ENCODE peak calls at places on chromosomes 5 and 9, in eight cellular contexts. E, A, W, O, C, Q, B and I are unnamed samples.

GRCh38 chr5:163533229-163533628 is 27.8 kb downstream of the MAT2B start:
- DNase-seq in O (no peak), Q (no peak), A (no peak), W (no peak), B (no peak), C (no peak), E (no peak), I (no peak)

GRCh38 chr9:133841167-133841812 is 103.1 kb upstream of the SARDH start:
- DNase-seq in B (no peak), E (no peak), Q (no peak), W (peak), A (no peak), O (no peak), C (no peak), I (no peak)

GRCh38 chr9:131868766-131869165 is 128.9 kb upstream of the RAPGEF1 start:
- DNase-seq in B (no peak), E (no peak), Q (no peak), O (no peak), W (no peak), C (no peak), A (peak), I (no peak)

GRCh38 chr5:43121565-43122484 is 1.1 kb downstream of the ZNF131 start:
- DNase-seq in Q (peak), B (no peak), O (no peak), W (no peak), C (peak), A (peak), E (no peak), I (no peak)

GRCh38 chr5:146169076-146169475 is 13.4 kb downstream of the LARS1 start:
- DNase-seq in B (no peak), E (no peak), O (no peak), W (no peak), Q (no peak), A (no peak), C (no peak), I (no peak)

GRCh38 chr5:32092938-32093812 is 80.9 kb downstream of the GOLPH3 start:
- DNase-seq in W (no peak), Q (no peak), A (peak), C (peak), O (peak), B (peak), E (peak), I (peak)

GRCh38 chr5:101937041-101937440 is 359.0 kb downstream of the SLCO4C1 start:
- DNase-seq in E (no peak), A (no peak), W (no peak), C (no peak), B (no peak), O (no peak), Q (no peak), I (no peak)

GRCh38 chr5:135977375-135977928 is 22.7 kb upstream of the LECT2 start:
- DNase-seq in C (peak), E (no peak), O (peak), A (no peak), Q (no peak), B (peak), W (peak), I (peak)

GRCh38 chr5:65076251-65076869 is 307.6 kb downstream of the CWC27 start:
- DNase-seq in C (peak), O (peak), E (no peak), Q (no peak), A (peak), W (peak), B (no peak), I (peak)

GRCh38 chr5:15222156-15222555 is 277.8 kb upstream of the FBXL7 start:
- DNase-seq in O (no peak), A (no peak), E (no peak), W (no peak), Q (no peak), B (no peak), C (no peak), I (no peak)

GRCh38 chr9:27292646-27293045 is 4.3 kb downstream of the EQTN start:
- DNase-seq in O (no peak), A (peak), B (no peak), C (no peak), Q (no peak), W (peak), E (no peak), I (no peak)

GRCh38 chr9:93898026-93898425 is 57.1 kb downstream of the BARX1 start:
- DNase-seq in C (no peak), W (no peak), A (no peak), Q (no peak), E (no peak), B (no peak), O (no peak), I (no peak)

GRCh38 chr5:142981886-142982820 is 212.0 kb downstream of the ARHGAP26 start:
- DNase-seq in O (no peak), C (no peak), B (no peak), A (peak), E (peak), Q (no peak), W (peak), I (no peak)

GRCh38 chr5:115758356-115758755 is 58.1 kb downstream of the CDO1 start:
- DNase-seq in B (no peak), C (no peak), O (no peak), E (no peak), A (peak), Q (no peak), W (no peak), I (no peak)

GRCh38 chr5:122236270-122236669 is 75.8 kb upstream of the SNCAIP start:
- DNase-seq in A (peak), B (no peak), Q (no peak), C (no peak), O (no peak), E (no peak), W (no peak), I (no peak)

GRCh38 chr5:114412509-114413171 is 50.8 kb downstream of the KCNN2 start:
- DNase-seq in B (no peak), E (no peak), C (no peak), O (no peak), A (peak), W (no peak), Q (no peak), I (no peak)

GRCh38 chr9:123725389-123725788 is 204.5 kb downstream of the DENND1A start:
- DNase-seq in C (no peak), W (no peak), O (no peak), Q (no peak), E (peak), A (peak), B (peak), I (no peak)

GRCh38 chr5:73564644-73565165 is 734 bp downstream of the ANKRA2 start:
- DNase-seq in Q (no peak), O (peak), C (peak), A (peak), E (no peak), W (no peak), B (no peak), I (no peak)

GRCh38 chr9:113536483-113537226 is 73.1 kb downstream of the RGS3 start:
- DNase-seq in C (no peak), O (no peak), B (no peak), A (no peak), W (peak), Q (no peak), E (peak), I (no peak)

GRCh38 chr9:99807276-99807852 is 14.3 kb upstream of the NR4A3 start:
- DNase-seq in Q (no peak), C (peak), O (peak), A (peak), W (peak), E (no peak), B (no peak), I (peak)

GRCh38 chr9:77917800-77918199 is 113.8 kb downstream of the GNAQ start:
- DNase-seq in E (no peak), C (no peak), B (no peak), Q (no peak), O (no peak), W (no peak), A (no peak), I (no peak)

GRCh38 chr9:127568971-127569818 is 42.9 kb upstream of the STXBP1 start:
- DNase-seq in B (peak), Q (no peak), O (peak), A (peak), C (peak), W (peak), E (peak), I (peak)

GRCh38 chr9:120477534-120478001 is 102.4 kb downstream of the CDK5RAP2 start:
- DNase-seq in B (no peak), Q (no peak), E (peak), W (peak), A (peak), C (peak), O (peak), I (peak)

GRCh38 chr9:124349675-124350484 is 65.4 kb downstream of the PSMB7 start:
- DNase-seq in E (no peak), C (no peak), A (no peak), O (no peak), B (peak), W (no peak), Q (no peak), I (no peak)

GRCh38 chr5:73892806-73893205 is 266.8 kb downstream of the ARHGEF28 start:
- DNase-seq in E (no peak), W (no peak), A (peak), O (no peak), C (no peak), Q (no peak), B (no peak), I (no peak)

GRCh38 chr5:172303996-172304335 is 20.4 kb upstream of the UBTD2 start:
- DNase-seq in E (no peak), C (no peak), A (peak), O (no peak), Q (no peak), B (no peak), W (no peak), I (no peak)

GRCh38 chr5:14172149-14172795 is 29.1 kb downstream of the TRIO start:
- DNase-seq in W (no peak), E (no peak), C (peak), O (no peak), B (no peak), A (peak), Q (no peak), I (no peak)

GRCh38 chr5:90933298-90933697 is 374.7 kb downstream of the ADGRV1 start:
- DNase-seq in O (no peak), A (no peak), Q (no peak), W (no peak), C (no peak), E (no peak), B (no peak), I (no peak)

GRCh38 chr9:137619240-137620090 is 660 bp downstream of the EHMT1 start:
- DNase-seq in C (peak), B (peak), A (peak), O (no peak), Q (no peak), E (no peak), W (peak), I (no peak)

GRCh38 chr9:127004946-127005769 is 90.6 kb downstream of the RALGPS1 start:
- DNase-seq in E (no peak), W (peak), C (no peak), O (peak), A (peak), Q (no peak), B (no peak), I (peak)

GRCh38 chr5:139848508-139849100 is 53.0 kb downstream of the PSD2 start:
- DNase-seq in A (no peak), O (peak), C (no peak), W (peak), E (no peak), Q (no peak), B (peak), I (peak)

GRCh38 chr5:151958111-151958510 is 33.5 kb upstream of the GLRA1 start:
- DNase-seq in C (no peak), A (no peak), W (no peak), O (no peak), Q (no peak), B (no peak), E (no peak), I (no peak)

GRCh38 chr9:131776473-131776872 is 36.6 kb upstream of the RAPGEF1 start:
- DNase-seq in B (no peak), C (peak), W (no peak), A (peak), E (no peak), O (no peak), Q (no peak), I (no peak)

GRCh38 chr5:148141645-148142044 is 26.7 kb upstream of the SPINK14 start:
- DNase-seq in Q (no peak), O (no peak), C (no peak), A (no peak), B (no peak), E (no peak), W (no peak), I (no peak)

GRCh38 chr9:125851971-125852370 is 104.8 kb downstream of the PBX3 start:
- DNase-seq in A (no peak), E (no peak), Q (no peak), W (no peak), B (no peak), O (no peak), C (no peak), I (no peak)

GRCh38 chr5:142820447-142820846 is 50.3 kb downstream of the ARHGAP26 start:
- DNase-seq in A (no peak), C (no peak), Q (no peak), B (no peak), E (no peak), W (no peak), O (no peak), I (no peak)

GRCh38 chr5:68444833-68445232 is 229.3 kb downstream of the PIK3R1 start:
- DNase-seq in A (no peak), Q (no peak), W (no peak), E (no peak), B (no peak), C (no peak), O (no peak), I (no peak)

GRCh38 chr5:141707535-141707934 is 25.5 kb upstream of the ARAP3 start:
- DNase-seq in A (no peak), E (no peak), B (no peak), C (no peak), O (no peak), W (no peak), Q (no peak), I (no peak)

GRCh38 chr5:141708016-141708415 is 26.0 kb upstream of the ARAP3 start:
- DNase-seq in W (no peak), Q (no peak), O (no peak), C (no peak), E (no peak), B (no peak), A (no peak), I (no peak)

GRCh38 chr5:141703133-141703561 is 21.1 kb upstream of the ARAP3 start:
- DNase-seq in A (peak), B (no peak), O (no peak), Q (no peak), W (no peak), C (no peak), E (no peak), I (no peak)

GRCh38 chr5:141704782-141705297 is 22.8 kb upstream of the ARAP3 start:
- DNase-seq in Q (no peak), O (no peak), C (no peak), B (no peak), W (no peak), E (no peak), A (no peak), I (no peak)

GRCh38 chr5:141705503-141705902 is 23.5 kb upstream of the ARAP3 start:
- DNase-seq in O (no peak), Q (no peak), A (no peak), C (no peak), E (no peak), W (no peak), B (no peak), I (no peak)
- H3K27ac ChIP-seq in O (no peak), Q (no peak), A (no peak), C (no peak), E (no peak), W (no peak), B (no peak), I (no peak)

GRCh38 chr9:135659252-135659651 is 3.9 kb upstream of the LCN9 start:
- DNase-seq in Q (no peak), W (no peak), B (no peak), A (no peak), E (no peak), C (no peak), O (no peak), I (no peak)

GRCh38 chr9:135655317-135656003 is 7.6 kb upstream of the LCN9 start:
- DNase-seq in O (no peak), C (no peak), W (no peak), B (peak), Q (no peak), E (no peak), A (no peak), I (no peak)

GRCh38 chr9:135661801-135662560 is 1.1 kb upstream of the LCN9 start:
- DNase-seq in E (no peak), Q (no peak), A (no peak), W (no peak), C (no peak), O (no peak), B (no peak), I (no peak)

GRCh38 chr9:135660407-135660806 is 2.7 kb upstream of the LCN9 start:
- DNase-seq in B (no peak), Q (no peak), W (no peak), C (no peak), E (no peak), O (no peak), A (no peak), I (no peak)

DNA sequence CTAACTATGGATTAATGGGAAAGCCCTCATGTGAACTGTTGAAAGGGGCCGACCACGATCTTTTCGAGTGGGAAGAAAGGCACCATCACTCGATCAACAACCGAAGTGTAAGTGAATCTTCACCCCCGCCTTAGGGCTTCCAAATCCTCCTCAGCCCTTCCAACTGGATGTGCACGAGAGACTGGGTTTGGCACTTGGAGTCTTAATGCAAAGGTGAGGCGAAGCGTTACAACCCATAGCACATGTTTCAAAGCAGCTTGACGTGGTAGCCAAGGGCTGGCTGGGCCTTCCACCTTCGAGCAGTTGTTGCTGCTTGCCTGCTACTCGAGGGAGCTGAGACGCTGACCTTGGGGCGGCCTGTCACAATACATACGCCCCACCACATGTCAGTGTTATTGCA is 5.7 kb upstream of the LCN9 start:
- DNase-seq in C (no peak), O (no peak), E (no peak), B (no peak), Q (no peak), W (no peak), A (no peak), I (no peak)
- H3K27ac ChIP-seq in C (no peak), O (no peak), E (no peak), B (no peak), Q (no peak), W (no peak), A (no peak), I (no peak)

GRCh38 chr9:130321539-130321938 is 56.0 kb downstream of the HMCN2 start:
- DNase-seq in A (no peak), E (no peak), B (peak), Q (no peak), C (no peak), O (no peak), W (no peak), I (no peak)
- H3K27ac ChIP-seq in A (no peak), E (no peak), B (no peak), Q (no peak), C (no peak), O (no peak), W (no peak), I (no peak)

DNA sequence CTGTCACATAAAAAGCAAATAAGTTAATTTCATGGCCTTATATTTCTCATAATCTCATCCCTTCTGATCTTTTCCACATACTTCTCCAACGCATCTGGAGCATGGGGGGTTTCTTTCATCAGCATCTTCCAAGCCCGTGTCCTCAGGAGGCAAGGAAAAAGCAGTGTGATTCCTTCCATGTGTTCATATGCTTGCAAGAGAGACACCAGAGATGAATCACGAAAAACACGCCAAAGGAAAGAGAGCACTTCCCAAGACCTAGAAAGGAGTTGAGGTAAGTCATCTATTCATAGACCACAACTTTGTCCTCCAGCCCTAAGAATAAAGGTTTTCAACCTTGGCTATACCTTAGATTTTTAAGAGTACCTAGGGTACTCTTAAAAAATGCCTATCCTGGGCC is 26.0 kb upstream of the SVEP1 start:
- DNase-seq in E (no peak), Q (no peak), C (no peak), B (no peak), A (peak), W (no peak), O (no peak), I (no peak)
- H3K27ac ChIP-seq in E (no peak), Q (no peak), C (no peak), B (no peak), A (peak), W (no peak), O (no peak), I (no peak)